ENCODE peak calls at places on chromosomes 6 and 20, in seven cellular contexts. One of them, this sample, is unnamed.

GRCh38 chr6:87376643-87377042 is 31.1 kb upstream of the CFAP206 start:
- DNase-seq in H1: no peak
- DNase-seq in H9: no peak
- DNase-seq in mesenchymal stem cell: no peak
- DNase-seq in trophoblast cell: no peak
- DNase-seq in IMR-90: no peak
- DNase-seq in neuronal stem cell: no peak
- DNase-seq in this sample: no peak

GRCh38 chr6:88380083-88380482 is 213.9 kb upstream of the CNR1 start:
- DNase-seq in H9: no peak
- DNase-seq in mesenchymal stem cell: peak; percentile 31
- DNase-seq in IMR-90: peak; percentile 18
- DNase-seq in neuronal stem cell: no peak
- DNase-seq in H1: no peak
- DNase-seq in trophoblast cell: no peak
- DNase-seq in this sample: no peak

GRCh38 chr20:59776059-59776603 is 157.3 kb downstream of the SYCP2 start:
- DNase-seq in H9: peak; percentile 10
- DNase-seq in H1: peak; percentile 2
- DNase-seq in trophoblast cell: no peak
- DNase-seq in mesenchymal stem cell: no peak
- DNase-seq in IMR-90: no peak
- DNase-seq in neuronal stem cell: no peak
- DNase-seq in this sample: no peak

GRCh38 chr6:73180718-73181619 is 44.3 kb downstream of the KHDC1L start:
- DNase-seq in trophoblast cell: peak; percentile 2
- DNase-seq in mesenchymal stem cell: peak; percentile 75
- DNase-seq in H9: no peak
- DNase-seq in H1: no peak
- DNase-seq in neuronal stem cell: peak; percentile 24
- DNase-seq in IMR-90: peak; percentile 84
- DNase-seq in this sample: peak; percentile 54

GRCh38 chr6:160930547-160931377 is 60.8 kb upstream of the MAP3K4 start:
- DNase-seq in mesenchymal stem cell: peak; percentile 71
- DNase-seq in IMR-90: peak; percentile 71
- DNase-seq in H1: peak; percentile 90
- DNase-seq in neuronal stem cell: peak; percentile 72
- DNase-seq in H9: peak; percentile 76
- DNase-seq in trophoblast cell: peak; percentile 98
- DNase-seq in this sample: peak; percentile 76

GRCh38 chr6:119742188-119742803 is 392.7 kb upstream of the MAN1A1 start:
- DNase-seq in H1: peak; percentile 91
- DNase-seq in IMR-90: peak; percentile 24
- DNase-seq in neuronal stem cell: peak; percentile 69
- DNase-seq in H9: peak; percentile 73
- DNase-seq in trophoblast cell: peak; percentile 54
- DNase-seq in mesenchymal stem cell: peak; percentile 50
- DNase-seq in this sample: peak; percentile 70

GRCh38 chr6:41892921-41893564 is 2.1 kb downstream of the USP49 start:
- DNase-seq in H1: no peak
- DNase-seq in IMR-90: no peak
- DNase-seq in neuronal stem cell: no peak
- DNase-seq in mesenchymal stem cell: no peak
- DNase-seq in trophoblast cell: peak; percentile 28
- DNase-seq in H9: no peak
- DNase-seq in this sample: no peak

GRCh38 chr20:17849901-17850673 is 118.5 kb downstream of the SNX5 start:
- DNase-seq in trophoblast cell: peak; percentile 97
- DNase-seq in H9: no peak
- DNase-seq in mesenchymal stem cell: peak; percentile 99
- DNase-seq in IMR-90: peak; percentile 99
- DNase-seq in neuronal stem cell: no peak
- DNase-seq in H1: no peak
- DNase-seq in this sample: no peak

GRCh38 chr6:169288591-169288990 is 34.9 kb upstream of the THBS2 start:
- DNase-seq in trophoblast cell: no peak
- DNase-seq in H1: no peak
- DNase-seq in H9: no peak
- DNase-seq in mesenchymal stem cell: no peak
- DNase-seq in IMR-90: peak; percentile 35
- DNase-seq in neuronal stem cell: no peak
- DNase-seq in this sample: no peak

GRCh38 chr20:9160760-9161159 is 91.9 kb downstream of the PLCB4 start:
- DNase-seq in neuronal stem cell: no peak
- DNase-seq in H1: no peak
- DNase-seq in mesenchymal stem cell: peak; percentile 10
- DNase-seq in H9: no peak
- DNase-seq in IMR-90: no peak
- DNase-seq in trophoblast cell: no peak
- DNase-seq in this sample: no peak

GRCh38 chr6:141354191-141354950 is 778.4 kb upstream of the GJE1 start:
- DNase-seq in H9: peak; percentile 27
- DNase-seq in trophoblast cell: no peak
- DNase-seq in mesenchymal stem cell: no peak
- DNase-seq in IMR-90: no peak
- DNase-seq in H1: no peak
- DNase-seq in neuronal stem cell: no peak
- DNase-seq in this sample: peak; percentile 23

GRCh38 chr6:139376604-139377218 is 2.3 kb upstream of the CITED2 start:
- DNase-seq in H1: no peak
- DNase-seq in mesenchymal stem cell: peak; percentile 55
- DNase-seq in H9: no peak
- DNase-seq in IMR-90: peak; percentile 41
- DNase-seq in neuronal stem cell: no peak
- DNase-seq in trophoblast cell: peak; percentile 59
- DNase-seq in this sample: peak; percentile 72

GRCh38 chr6:49551866-49552129 is 1.3 kb downstream of the C6orf141 start:
- DNase-seq in H9: no peak
- DNase-seq in IMR-90: no peak
- DNase-seq in H1: no peak
- DNase-seq in neuronal stem cell: no peak
- DNase-seq in trophoblast cell: no peak
- DNase-seq in mesenchymal stem cell: no peak
- DNase-seq in this sample: no peak

GRCh38 chr20:34706912-34707784 is 3.0 kb downstream of the TP53INP2 start:
- DNase-seq in IMR-90: no peak
- DNase-seq in neuronal stem cell: no peak
- DNase-seq in H1: no peak
- DNase-seq in H9: no peak
- DNase-seq in trophoblast cell: no peak
- DNase-seq in mesenchymal stem cell: no peak
- DNase-seq in this sample: no peak

GRCh38 chr6:157537518-157537917 is 156.5 kb downstream of the ZDHHC14 start:
- DNase-seq in neuronal stem cell: no peak
- DNase-seq in H9: no peak
- DNase-seq in IMR-90: peak; percentile 45
- DNase-seq in trophoblast cell: no peak
- DNase-seq in H1: no peak
- DNase-seq in mesenchymal stem cell: no peak
- DNase-seq in this sample: no peak

DNA sequence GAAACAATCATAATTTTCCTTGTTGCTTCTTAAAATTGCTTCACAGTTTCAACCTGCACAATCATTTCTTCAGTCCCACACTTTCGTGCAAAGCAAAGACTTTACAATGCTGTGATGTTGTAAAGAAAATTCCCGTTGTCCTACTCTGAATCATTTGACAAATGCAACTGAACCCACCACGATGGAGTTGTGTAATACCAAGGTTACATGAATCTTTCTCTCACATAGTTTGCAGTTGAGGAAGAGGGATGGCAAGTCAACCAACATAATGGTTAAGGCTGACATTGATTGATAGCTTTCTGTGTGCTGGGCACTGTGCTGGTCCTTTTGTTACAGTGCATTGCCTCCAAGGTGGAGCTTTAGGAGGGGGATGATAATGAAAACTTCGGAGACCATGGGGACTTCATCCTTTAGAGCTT is 96.7 kb downstream of the LY86 start:
- DNase-seq in IMR-90: no peak
- DNase-seq in H1: no peak
- DNase-seq in trophoblast cell: peak; percentile 21
- DNase-seq in neuronal stem cell: no peak
- DNase-seq in H9: no peak
- DNase-seq in mesenchymal stem cell: peak; percentile 33
- DNase-seq in this sample: no peak
- H2AK5ac ChIP-seq in IMR-90: no peak overlapping the region
- H2AK5ac ChIP-seq in H1: no peak overlapping the region
- H2AK5ac ChIP-seq in trophoblast cell: no peak overlapping the region
- H2AK5ac ChIP-seq in neuronal stem cell: no peak overlapping the region
- H2AK5ac ChIP-seq in H9: no peak overlapping the region
- H2AK5ac ChIP-seq in mesenchymal stem cell: no peak overlapping the region
- H2AK5ac ChIP-seq in this sample: no peak overlapping the region

DNA sequence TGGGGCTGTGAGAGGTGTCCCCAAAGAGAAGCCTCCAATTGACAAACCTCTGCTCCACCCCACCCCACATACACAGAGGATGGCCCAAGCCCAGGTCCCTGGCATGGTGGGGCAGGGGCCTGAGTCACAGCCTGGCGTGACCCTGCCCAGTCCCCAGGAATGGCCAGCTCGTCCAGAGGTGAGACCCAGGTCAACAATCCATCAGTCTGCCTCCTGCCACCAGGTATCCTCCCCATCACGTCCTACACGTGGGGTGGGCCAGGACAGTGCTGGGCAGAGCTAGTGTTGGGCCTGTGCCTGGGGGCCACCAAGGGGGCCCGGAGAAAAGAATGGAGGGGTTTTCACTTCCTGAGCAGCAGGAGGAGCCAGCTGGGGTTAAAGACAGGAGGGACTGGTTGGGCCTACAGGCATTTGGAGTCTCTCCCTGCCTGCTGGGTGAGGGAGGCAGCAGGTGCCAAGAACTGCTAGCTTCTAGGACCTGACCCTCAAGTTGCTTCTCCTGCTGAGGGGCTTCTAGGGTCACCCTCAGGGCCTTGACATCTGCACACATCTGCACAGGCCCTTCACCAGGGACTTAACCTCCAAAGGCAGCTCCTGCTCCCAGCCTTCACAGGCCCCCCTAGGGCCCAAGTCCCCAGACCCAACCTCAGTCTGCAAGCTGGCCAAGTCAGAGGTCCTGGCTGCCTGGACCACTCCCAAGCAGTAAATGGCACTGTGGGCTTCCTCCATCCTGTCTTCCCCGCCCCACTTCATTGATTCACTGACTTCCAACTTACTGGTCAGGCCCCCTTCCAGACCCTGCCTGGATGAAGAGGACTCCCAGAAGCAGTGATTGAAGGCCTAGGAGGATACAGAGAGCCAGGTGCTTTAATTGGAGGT is 51.9 kb downstream of the MRPL14 start:
- DNase-seq in mesenchymal stem cell: no peak
- DNase-seq in IMR-90: no peak
- DNase-seq in trophoblast cell: no peak
- DNase-seq in H1: no peak
- DNase-seq in H9: no peak
- DNase-seq in neuronal stem cell: no peak
- DNase-seq in this sample: no peak
- H3K27me3 ChIP-seq in mesenchymal stem cell: no peaks in the 10 kb centered on the region
- H3K27me3 ChIP-seq in IMR-90: no peaks in the 10 kb centered on the region
- H3K27me3 ChIP-seq in trophoblast cell: peaks cover 5% of the 10 kb centered on the region
- H3K27me3 ChIP-seq in H1: no peaks in the 10 kb centered on the region
- H3K27me3 ChIP-seq in H9: no peaks in the 10 kb centered on the region
- H3K27me3 ChIP-seq in neuronal stem cell: peaks cover 33% of the 10 kb centered on the region
- H3K27me3 ChIP-seq in this sample: no peaks in the 10 kb centered on the region

GRCh38 chr6:63706630-63707029 is 71.0 kb downstream of the PHF3 start:
- DNase-seq in H1: no peak
- DNase-seq in neuronal stem cell: no peak
- DNase-seq in mesenchymal stem cell: no peak
- DNase-seq in H9: no peak
- DNase-seq in IMR-90: no peak
- DNase-seq in trophoblast cell: no peak
- DNase-seq in this sample: no peak
- H2AK5ac ChIP-seq in H1: no peak overlapping the region
- H2AK5ac ChIP-seq in neuronal stem cell: no peak overlapping the region
- H2AK5ac ChIP-seq in mesenchymal stem cell: no peak overlapping the region
- H2AK5ac ChIP-seq in H9: no peak overlapping the region
- H2AK5ac ChIP-seq in IMR-90: no peak overlapping the region
- H2AK5ac ChIP-seq in trophoblast cell: no peak overlapping the region
- H2AK5ac ChIP-seq in this sample: no peak overlapping the region

GRCh38 chr6:1109134-1109533 is 202.8 kb upstream of the FOXQ1 start:
- DNase-seq in mesenchymal stem cell: no peak
- DNase-seq in neuronal stem cell: no peak
- DNase-seq in H9: no peak
- DNase-seq in IMR-90: no peak
- DNase-seq in H1: no peak
- DNase-seq in trophoblast cell: no peak
- DNase-seq in this sample: no peak
- H3K27me3 ChIP-seq in mesenchymal stem cell: no peaks in the 10 kb centered on the region
- H3K27me3 ChIP-seq in neuronal stem cell: no peaks in the 10 kb centered on the region
- H3K27me3 ChIP-seq in H9: peaks cover 32% of the 10 kb centered on the region
- H3K27me3 ChIP-seq in IMR-90: no peaks in the 10 kb centered on the region
- H3K27me3 ChIP-seq in H1: peaks cover 35% of the 10 kb centered on the region
- H3K27me3 ChIP-seq in trophoblast cell: no peaks in the 10 kb centered on the region
- H3K27me3 ChIP-seq in this sample: no peaks in the 10 kb centered on the region

DNA sequence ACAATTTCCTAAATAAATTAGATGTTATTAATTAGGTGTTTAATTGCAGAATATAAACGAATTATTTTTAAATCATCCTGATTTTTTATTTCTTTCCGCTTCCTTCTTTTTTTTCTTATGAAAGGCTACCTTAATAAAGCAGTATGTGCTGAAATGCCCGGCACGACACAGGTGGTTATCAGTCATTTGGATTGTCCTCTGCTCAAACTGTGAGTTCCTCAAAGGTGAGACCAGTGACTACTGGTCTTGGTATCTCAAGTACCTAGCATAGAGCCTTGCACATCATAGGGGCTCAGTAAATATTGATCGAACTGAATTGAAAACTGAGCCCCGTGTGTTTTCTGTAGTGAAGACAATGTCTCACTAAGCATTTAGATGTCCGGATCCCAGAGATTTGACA is 9.6 kb upstream of the EZR start:
- DNase-seq in mesenchymal stem cell: no peak
- DNase-seq in H9: no peak
- DNase-seq in neuronal stem cell: no peak
- DNase-seq in trophoblast cell: peak; percentile 63
- DNase-seq in H1: no peak
- DNase-seq in IMR-90: no peak
- DNase-seq in this sample: no peak
- H2AK5ac ChIP-seq in mesenchymal stem cell: no peak overlapping the region
- H2AK5ac ChIP-seq in H9: no peak overlapping the region
- H2AK5ac ChIP-seq in neuronal stem cell: no peak overlapping the region
- H2AK5ac ChIP-seq in trophoblast cell: no peak overlapping the region
- H2AK5ac ChIP-seq in H1: no peak overlapping the region
- H2AK5ac ChIP-seq in IMR-90: no peak overlapping the region
- H2AK5ac ChIP-seq in this sample: no peak overlapping the region

DNA sequence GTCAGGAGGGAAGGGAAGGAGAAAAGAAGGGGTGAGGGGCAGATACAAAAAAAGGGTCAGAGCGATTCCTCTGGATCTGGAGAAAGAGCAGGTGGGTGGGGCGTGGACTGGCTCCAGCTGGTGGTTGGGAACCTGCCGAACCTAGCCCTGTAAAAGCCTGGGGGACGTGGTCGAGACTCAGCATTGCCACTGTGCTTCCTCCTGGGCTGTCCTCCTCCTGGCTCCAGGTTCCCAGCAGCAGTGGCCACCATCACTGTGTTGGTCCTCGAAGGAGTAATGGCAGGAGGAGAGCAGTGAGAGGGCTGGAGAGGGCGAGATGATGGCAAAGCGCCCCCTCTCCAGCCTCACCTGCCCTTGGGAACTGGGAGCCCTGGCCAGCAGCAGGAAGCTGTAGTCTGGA is 3.5 kb upstream of the RAET1L start:
- DNase-seq in neuronal stem cell: no peak
- DNase-seq in trophoblast cell: no peak
- DNase-seq in H1: no peak
- DNase-seq in mesenchymal stem cell: no peak
- DNase-seq in H9: no peak
- DNase-seq in IMR-90: no peak
- DNase-seq in this sample: no peak
- H3K27me3 ChIP-seq in neuronal stem cell: peaks cover 76% of the 10 kb centered on the region
- H3K27me3 ChIP-seq in trophoblast cell: peaks cover 4% of the 10 kb centered on the region
- H3K27me3 ChIP-seq in H1: peaks cover 7% of the 10 kb centered on the region
- H3K27me3 ChIP-seq in mesenchymal stem cell: peaks cover 88% of the 10 kb centered on the region
- H3K27me3 ChIP-seq in H9: peaks cover 4% of the 10 kb centered on the region
- H3K27me3 ChIP-seq in IMR-90: peaks cover 87% of the 10 kb centered on the region
- H3K27me3 ChIP-seq in this sample: no peaks in the 10 kb centered on the region

This sample was measured in mesendoderm.